ENCODE peak calls at places on chromosomes 3 and 15, in four cellular contexts. One of them, this sample, is unnamed.

GRCh38 chr15:56243774-56244236 is at the start of gene RFX7:
- DNase-seq in glutamatergic neuron: peak
- DNase-seq in WERI-Rb-1: peak
- DNase-seq in sigmoid colon: peak
- DNase-seq in this sample: peak

GRCh38 chr15:89416339-89417183 is 79.8 kb downstream of the RHCG start:
- DNase-seq in WERI-Rb-1: peak
- DNase-seq in glutamatergic neuron: peak
- DNase-seq in sigmoid colon: no peak
- DNase-seq in this sample: no peak

GRCh38 chr3:134794950-134795775 is at the start of gene EPHB1:
- DNase-seq in glutamatergic neuron: peak
- DNase-seq in sigmoid colon: peak
- DNase-seq in WERI-Rb-1: peak
- DNase-seq in this sample: no peak

GRCh38 chr3:129261850-129262249 is 12.4 kb downstream of the COPG1 start:
- DNase-seq in glutamatergic neuron: no peak
- DNase-seq in WERI-Rb-1: no peak
- DNase-seq in sigmoid colon: peak
- DNase-seq in this sample: peak

GRCh38 chr3:111846717-111847116 is 12.3 kb upstream of the PHLDB2 start:
- DNase-seq in glutamatergic neuron: no peak
- DNase-seq in sigmoid colon: no peak
- DNase-seq in WERI-Rb-1: no peak
- DNase-seq in this sample: no peak

GRCh38 chr15:51907136-51907862 is 64.3 kb downstream of the LEO1 start:
- DNase-seq in glutamatergic neuron: no peak
- DNase-seq in sigmoid colon: no peak
- DNase-seq in WERI-Rb-1: no peak
- DNase-seq in this sample: no peak

GRCh38 chr3:185555101-185555501 is 2.7 kb upstream of the LIPH start:
- DNase-seq in sigmoid colon: no peak
- DNase-seq in WERI-Rb-1: no peak
- DNase-seq in glutamatergic neuron: no peak
- DNase-seq in this sample: no peak

GRCh38 chr15:64247906-64248541 is 85.2 kb upstream of the PPIB start:
- DNase-seq in WERI-Rb-1: no peak
- DNase-seq in glutamatergic neuron: no peak
- DNase-seq in sigmoid colon: no peak
- DNase-seq in this sample: no peak

GRCh38 chr15:91142097-91142744 is 42.2 kb downstream of the SV2B start:
- DNase-seq in WERI-Rb-1: no peak
- DNase-seq in glutamatergic neuron: no peak
- DNase-seq in sigmoid colon: no peak
- DNase-seq in this sample: no peak
- TF ChIP-seq CTCF in WERI-Rb-1: peak
- TF ChIP-seq CTCF in glutamatergic neuron: peak
- TF ChIP-seq CTCF in sigmoid colon: no peak
- TF ChIP-seq CTCF in this sample: peak

DNA sequence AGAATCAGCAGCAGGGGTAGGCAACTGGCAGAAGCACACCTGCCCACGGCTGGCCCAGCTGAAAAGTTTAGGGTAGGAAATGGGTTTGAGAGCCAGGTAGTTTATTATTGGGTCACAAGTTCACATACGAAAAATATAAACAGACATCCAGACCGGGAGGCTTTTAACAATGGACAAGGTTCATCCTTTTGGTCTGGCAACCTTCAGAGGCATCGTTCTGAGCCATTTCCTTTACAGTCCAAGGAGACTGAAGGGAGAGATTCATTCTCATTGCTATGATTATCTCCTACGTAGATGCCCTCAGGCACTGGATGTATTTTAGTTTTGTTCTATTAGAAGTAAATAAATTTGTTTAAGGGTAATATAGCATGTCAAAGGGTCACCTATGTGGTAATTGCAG is 248.0 kb upstream of the THBS1 start:
- DNase-seq in sigmoid colon: no peak
- DNase-seq in WERI-Rb-1: no peak
- DNase-seq in glutamatergic neuron: no peak
- DNase-seq in this sample: no peak
- TF ChIP-seq CTCF in sigmoid colon: no peak
- TF ChIP-seq CTCF in WERI-Rb-1: no peak
- TF ChIP-seq CTCF in glutamatergic neuron: no peak
- TF ChIP-seq CTCF in this sample: no peak

DNA sequence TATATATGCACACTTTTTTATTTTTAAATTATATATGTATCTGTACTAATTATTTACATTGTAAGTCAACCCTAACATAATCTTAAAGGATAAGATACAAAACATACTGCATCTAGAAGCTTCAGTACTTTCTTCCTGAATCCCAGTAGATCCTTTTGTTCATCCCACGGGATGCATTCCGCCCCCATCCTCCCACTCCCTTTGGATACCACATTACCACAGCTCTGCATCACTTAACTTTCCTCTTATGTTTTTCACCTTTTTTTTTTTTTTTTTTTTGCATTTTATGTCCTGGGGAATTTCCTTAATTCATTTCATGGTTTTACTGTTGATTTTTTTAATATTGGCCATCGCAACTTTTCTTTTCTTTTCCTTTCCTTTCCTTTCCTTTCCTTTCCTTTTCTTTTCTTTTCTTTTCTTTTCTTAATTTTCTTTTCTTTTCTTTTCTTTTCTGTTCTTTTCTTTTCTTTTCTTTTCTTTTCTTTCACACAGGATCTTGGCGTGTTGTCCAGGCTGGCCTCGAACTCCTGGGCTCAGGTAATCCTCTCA is 3.0 kb downstream of the OPA1 start:
- DNase-seq in WERI-Rb-1: no peak
- DNase-seq in glutamatergic neuron: no peak
- DNase-seq in sigmoid colon: no peak
- DNase-seq in this sample: no peak
- TF ChIP-seq CTCF in WERI-Rb-1: no peak
- TF ChIP-seq CTCF in glutamatergic neuron: no peak
- TF ChIP-seq CTCF in sigmoid colon: no peak
- TF ChIP-seq CTCF in this sample: no peak

DNA sequence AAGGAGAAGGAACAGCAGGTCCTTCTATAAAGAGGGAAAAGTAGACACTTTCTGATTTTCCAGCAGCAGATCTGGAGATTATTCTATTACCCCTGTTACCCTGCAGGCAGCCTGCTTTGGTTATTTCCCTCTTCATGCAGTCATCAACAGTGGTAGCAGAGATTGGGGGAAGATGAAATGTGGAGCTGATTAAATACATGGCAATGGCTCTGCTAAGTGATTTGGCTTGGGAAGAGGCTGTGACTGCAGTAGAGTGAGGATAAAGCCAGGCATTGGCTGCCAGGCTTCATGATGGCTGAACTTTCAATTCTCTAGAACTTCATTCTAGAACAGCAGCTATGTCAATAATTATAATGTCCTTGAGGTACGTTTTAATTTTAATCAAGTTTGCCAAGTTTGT is 29.1 kb downstream of the PTX3 start:
- DNase-seq in WERI-Rb-1: no peak
- DNase-seq in glutamatergic neuron: no peak
- DNase-seq in sigmoid colon: no peak
- DNase-seq in this sample: no peak
- TF ChIP-seq CTCF in WERI-Rb-1: no peak
- TF ChIP-seq CTCF in glutamatergic neuron: no peak
- TF ChIP-seq CTCF in sigmoid colon: no peak
- TF ChIP-seq CTCF in this sample: no peak

DNA sequence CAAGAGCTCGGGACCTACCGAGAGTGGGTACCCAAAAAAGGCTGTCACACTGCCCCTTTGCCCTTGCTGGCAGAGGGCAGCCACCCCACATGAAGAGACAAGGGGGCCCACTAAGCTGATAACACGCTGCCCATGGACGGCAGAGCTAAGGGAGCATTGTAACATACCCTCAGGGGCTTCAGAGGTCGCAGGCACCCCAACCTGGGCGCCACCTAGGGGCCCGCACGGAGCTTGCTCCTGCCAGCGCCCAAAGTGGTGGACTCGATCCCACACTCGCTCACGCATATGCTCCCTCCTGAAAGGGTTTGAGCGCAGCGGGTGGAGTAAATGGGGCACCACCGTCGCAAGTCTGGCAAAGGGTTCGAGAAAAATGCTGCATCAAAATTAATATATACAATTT is 975.4 kb downstream of the ZPLD1 start:
- DNase-seq in sigmoid colon: no peak
- DNase-seq in WERI-Rb-1: no peak
- DNase-seq in glutamatergic neuron: no peak
- DNase-seq in this sample: no peak
- TF ChIP-seq CTCF in sigmoid colon: no peak
- TF ChIP-seq CTCF in WERI-Rb-1: peak
- TF ChIP-seq CTCF in glutamatergic neuron: no peak
- TF ChIP-seq CTCF in this sample: peak

GRCh38 chr15:29018983-29019875 is 133.5 kb downstream of the APBA2 start:
- DNase-seq in sigmoid colon: no peak
- DNase-seq in WERI-Rb-1: no peak
- DNase-seq in glutamatergic neuron: no peak
- DNase-seq in this sample: no peak
- TF ChIP-seq CTCF in sigmoid colon: no peak
- TF ChIP-seq CTCF in WERI-Rb-1: no peak
- TF ChIP-seq CTCF in glutamatergic neuron: no peak
- TF ChIP-seq CTCF in this sample: no peak

GRCh38 chr3:116815831-116816588 is 106.4 kb downstream of the TUSC7 start:
- DNase-seq in sigmoid colon: peak
- DNase-seq in WERI-Rb-1: peak
- DNase-seq in glutamatergic neuron: no peak
- DNase-seq in this sample: no peak
- TF ChIP-seq CTCF in sigmoid colon: no peak
- TF ChIP-seq CTCF in WERI-Rb-1: no peak
- TF ChIP-seq CTCF in glutamatergic neuron: no peak
- TF ChIP-seq CTCF in this sample: no peak

GRCh38 chr3:64225695-64226499 is 631 bp upstream of the PRICKLE2 start:
- DNase-seq in WERI-Rb-1: no peak
- DNase-seq in glutamatergic neuron: no peak
- DNase-seq in sigmoid colon: no peak
- DNase-seq in this sample: no peak
- TF ChIP-seq CTCF in WERI-Rb-1: no peak
- TF ChIP-seq CTCF in glutamatergic neuron: peak
- TF ChIP-seq CTCF in sigmoid colon: no peak
- TF ChIP-seq CTCF in this sample: no peak

GRCh38 chr3:15347104-15347736 is 14.8 kb upstream of the SH3BP5 start:
- DNase-seq in glutamatergic neuron: no peak
- DNase-seq in sigmoid colon: no peak
- DNase-seq in WERI-Rb-1: no peak
- DNase-seq in this sample: no peak

GRCh38 chr3:15345608-15346137 is 13.3 kb upstream of the SH3BP5 start:
- DNase-seq in glutamatergic neuron: no peak
- DNase-seq in WERI-Rb-1: no peak
- DNase-seq in sigmoid colon: peak
- DNase-seq in this sample: no peak

GRCh38 chr3:15346516-15346915 is 14.1 kb upstream of the SH3BP5 start:
- DNase-seq in WERI-Rb-1: no peak
- DNase-seq in sigmoid colon: no peak
- DNase-seq in glutamatergic neuron: no peak
- DNase-seq in this sample: no peak

GRCh38 chr3:15348246-15348645 is 15.9 kb upstream of the SH3BP5 start:
- DNase-seq in sigmoid colon: no peak
- DNase-seq in WERI-Rb-1: no peak
- DNase-seq in glutamatergic neuron: no peak
- DNase-seq in this sample: no peak

GRCh38 chr3:15347737-15348110 is 15.3 kb upstream of the SH3BP5 start:
- DNase-seq in sigmoid colon: no peak
- DNase-seq in glutamatergic neuron: no peak
- DNase-seq in WERI-Rb-1: no peak
- DNase-seq in this sample: no peak
- TF ChIP-seq CTCF in sigmoid colon: no peak
- TF ChIP-seq CTCF in glutamatergic neuron: no peak
- TF ChIP-seq CTCF in WERI-Rb-1: no peak
- TF ChIP-seq CTCF in this sample: no peak

DNA sequence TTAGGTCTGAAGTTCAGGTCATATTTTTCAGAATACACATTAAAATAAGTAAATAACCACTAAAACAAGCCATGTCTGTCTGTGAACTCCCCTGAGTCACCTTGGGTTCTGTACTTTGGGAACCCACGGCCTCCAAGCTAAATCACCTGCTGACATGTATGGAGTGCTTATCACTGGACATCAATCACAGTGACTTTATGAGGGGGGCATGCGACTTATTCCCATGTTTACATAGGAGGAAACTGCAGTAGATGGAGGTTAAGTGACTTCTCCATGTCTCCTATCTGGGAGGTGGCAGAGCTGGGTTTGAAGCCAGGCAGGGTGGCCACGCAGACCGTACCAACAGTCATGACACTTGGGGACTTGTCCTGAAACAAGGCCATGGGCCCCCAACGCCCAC is 8.1 kb downstream of the ITIH4 start:
- DNase-seq in WERI-Rb-1: no peak
- DNase-seq in sigmoid colon: no peak
- DNase-seq in glutamatergic neuron: no peak
- DNase-seq in this sample: no peak
- TF ChIP-seq CTCF in WERI-Rb-1: no peak
- TF ChIP-seq CTCF in sigmoid colon: no peak
- TF ChIP-seq CTCF in glutamatergic neuron: no peak
- TF ChIP-seq CTCF in this sample: no peak